ENCODE peak calls at places on chromosomes 1 and 21, in ten cellular contexts. L, D, X, J, B, U, A, M, C and G are unnamed samples.

GRCh38 chr1:185670187-185670627 is 64.0 kb upstream of the HMCN1 start:
- DNase-seq in U (peak; percentile 71), X (peak; percentile 28), L (peak; percentile 44), J (peak; percentile 17), C (no peak), M (peak; percentile 28), B (peak; percentile 36), D (peak; percentile 45), A (no peak), G (peak; percentile 37)

GRCh38 chr1:187157115-187157514 is 328.4 kb downstream of the PLA2G4A start:
- DNase-seq in D (no peak), J (no peak), C (no peak), X (no peak), U (no peak), B (no peak), A (no peak), L (no peak), M (no peak), G (no peak)

GRCh38 chr1:108590436-108590835 is 30.5 kb downstream of the EEIG2 start:
- DNase-seq in C (no peak), M (no peak), L (no peak), B (no peak), D (no peak), U (peak; percentile 54), A (no peak), J (no peak), X (no peak), G (no peak)

GRCh38 chr21:38875694-38876492 is 70.2 kb downstream of the ETS2 start:
- DNase-seq in B (no peak), X (no peak), L (no peak), J (no peak), C (no peak), A (no peak), U (peak; percentile 82), D (no peak), M (no peak), G (no peak)

GRCh38 chr21:18620421-18620820 is 216.8 kb upstream of the TMPRSS15 start:
- DNase-seq in L (no peak), U (no peak), M (no peak), B (no peak), X (no peak), D (no peak), J (no peak), A (no peak), C (no peak), G (no peak)

GRCh38 chr1:23384312-23385058 is 14.8 kb upstream of the ZNF436 start:
- DNase-seq in L (no peak), D (no peak), M (no peak), B (no peak), A (no peak), C (no peak), J (no peak), X (no peak), U (peak; percentile 84), G (no peak)

GRCh38 chr1:26083246-26083645 is 15.8 kb upstream of the TRIM63 start:
- DNase-seq in M (peak; percentile 36), C (no peak), J (no peak), U (peak; percentile 64), A (no peak), B (no peak), X (no peak), L (no peak), D (no peak), G (no peak)

GRCh38 chr1:62794047-62794446 is 10.1 kb downstream of the ATG4C start:
- DNase-seq in L (no peak), X (no peak), B (no peak), U (no peak), A (no peak), J (no peak), M (no peak), D (no peak), C (no peak), G (no peak)

GRCh38 chr1:3690282-3691065 is 38.2 kb downstream of the TP73 start:
- DNase-seq in M (no peak), L (no peak), D (no peak), B (no peak), X (peak; percentile 29), A (no peak), J (no peak), C (no peak), U (no peak), G (no peak)

GRCh38 chr21:41761211-41762181 is 5.4 kb downstream of the RIPK4 start:
- DNase-seq in U (peak; percentile 35), D (no peak), A (peak; percentile 49), M (peak; percentile 70), X (no peak), B (no peak), J (no peak), C (no peak), L (no peak), G (no peak)

GRCh38 chr1:205670611-205671430 is 9.5 kb downstream of the SLC45A3 start:
- DNase-seq in M (no peak), D (no peak), J (no peak), U (no peak), X (no peak), C (no peak), A (no peak), B (no peak), L (no peak), G (no peak)

GRCh38 chr1:158145173-158145719 is 35.4 kb upstream of the CD1D start:
- DNase-seq in U (peak; percentile 67), J (no peak), A (no peak), L (no peak), D (no peak), M (peak; percentile 70), C (peak; percentile 27), B (no peak), X (no peak), G (no peak)

GRCh38 chr1:44630116-44630515 is 44.2 kb downstream of the TMEM53 start:
- DNase-seq in M (no peak), X (no peak), A (no peak), B (no peak), D (no peak), L (no peak), U (peak; percentile 92), C (no peak), J (no peak), G (no peak)

GRCh38 chr1:8816831-8817412 is 518 bp downstream of the RERE start:
- DNase-seq in D (peak; percentile 9), U (peak; percentile 45), M (peak; percentile 29), J (no peak), A (no peak), L (no peak), C (no peak), X (no peak), B (no peak), G (no peak)

GRCh38 chr1:1144122-1144842 is 28.4 kb upstream of the C1orf159 start:
- DNase-seq in X (no peak), L (peak; percentile 57), A (no peak), B (no peak), M (no peak), D (peak; percentile 42), J (peak; percentile 34), C (no peak), U (no peak), G (peak; percentile 33)

GRCh38 chr1:183234660-183235476 is 48.8 kb downstream of the LAMC2 start:
- DNase-seq in D (no peak), M (peak; percentile 69), L (no peak), X (peak; percentile 18), B (peak; percentile 82), A (peak; percentile 43), U (peak; percentile 97), J (no peak), C (peak; percentile 89), G (no peak)

GRCh38 chr1:25074326-25074725 is 144.2 kb upstream of the RUNX3 start:
- DNase-seq in D (no peak), L (no peak), U (no peak), M (no peak), B (no peak), J (no peak), C (no peak), X (no peak), A (no peak), G (no peak)

GRCh38 chr1:4531842-4532241 is 122.6 kb upstream of the AJAP1 start:
- DNase-seq in D (no peak), U (no peak), M (no peak), A (no peak), J (no peak), X (no peak), L (no peak), B (no peak), C (no peak), G (no peak)

GRCh38 chr21:42472521-42472920 is 23.5 kb downstream of the RSPH1 start:
- DNase-seq in D (no peak), J (no peak), X (no peak), U (no peak), A (no peak), B (no peak), C (no peak), M (no peak), L (no peak), G (no peak)

GRCh38 chr1:51628715-51629590 is 12.1 kb downstream of the OSBPL9 start:
- DNase-seq in L (no peak), B (no peak), A (no peak), D (no peak), U (no peak), C (no peak), M (no peak), J (no peak), X (no peak), G (no peak)

GRCh38 chr1:98045211-98046030 is 124.6 kb upstream of the DPYD start:
- DNase-seq in D (no peak), C (no peak), L (no peak), U (peak; percentile 81), A (no peak), X (no peak), B (peak; percentile 9), M (no peak), J (no peak), G (no peak)

GRCh38 chr1:147504801-147505303 is 36.4 kb upstream of the BCL9 start:
- DNase-seq in B (no peak), A (no peak), C (no peak), D (no peak), U (peak; percentile 50), X (no peak), M (peak; percentile 37), L (peak; percentile 61), J (no peak), G (no peak)

GRCh38 chr1:78038071-78038470 is 7.7 kb upstream of the GIPC2 start:
- DNase-seq in U (peak; percentile 46), B (no peak), M (no peak), X (no peak), J (no peak), A (no peak), D (no peak), L (no peak), C (no peak), G (no peak)

GRCh38 chr1:167747988-167748387 is 26.2 kb downstream of the MPZL1 start:
- DNase-seq in A (no peak), U (no peak), X (no peak), J (no peak), C (no peak), M (no peak), B (no peak), D (no peak), L (no peak), G (no peak)

GRCh38 chr1:86950712-86951111 is 36.3 kb downstream of the HS2ST1 start:
- DNase-seq in B (no peak), M (no peak), C (no peak), L (no peak), D (no peak), U (no peak), A (no peak), X (no peak), J (no peak), G (no peak)

GRCh38 chr1:110674337-110675059 is at the start of gene KCNA3:
- DNase-seq in D (peak; percentile 65), B (no peak), L (no peak), U (peak; percentile 18), J (peak; percentile 30), A (no peak), X (peak; percentile 33), C (no peak), M (peak; percentile 40), G (peak; percentile 53)

GRCh38 chr1:185448591-185449186 is 131.6 kb upstream of the IVNS1ABP start:
- DNase-seq in B (no peak), X (no peak), J (no peak), A (no peak), U (no peak), D (no peak), C (no peak), M (no peak), L (no peak), G (no peak)

GRCh38 chr21:36422279-36423098 is 37.3 kb downstream of the CHAF1B start:
- DNase-seq in J (no peak), L (peak; percentile 23), C (peak; percentile 24), U (peak; percentile 66), B (peak; percentile 3), M (peak; percentile 68), A (peak; percentile 32), D (no peak), X (peak; percentile 27), G (no peak)